ENCODE peak calls at places on chromosomes 13 and 19, in nine cellular contexts. O is tibial artery; C is K562; L is naive thymus-derived CD4-positive, alpha-beta T cell; Y is HCT116; F is neural progenitor cell; Z is neuronal stem cell; W is Peyer's patch; D is transverse colon. P is an unnamed sample.

GRCh38 chr13:40233731-40234195 is 432.7 kb downstream of the FOXO1 start:
- DNase-seq in O (no peak), C (no peak), L (no peak), Y (no peak), F (no peak), Z (no peak), W (no peak), D (no peak), P (peak; percentile 72)

GRCh38 chr13:41588899-41589298 is 131.5 kb downstream of the RGCC start:
- DNase-seq in O (no peak), C (peak; percentile 65), L (no peak), Y (peak; percentile 8), F (no peak), Z (no peak), W (no peak), D (no peak), P (no peak)

GRCh38 chr19:58480481-58480830 is 4.3 kb downstream of the ZNF446 start:
- DNase-seq in O (no peak), C (no peak), L (no peak), Y (no peak), F (no peak), Z (no peak), W (no peak), D (no peak), P (no peak)

GRCh38 chr13:24512208-24513068 is at the start of gene PARP4:
- DNase-seq in O (peak; percentile 79), C (peak; percentile 87), L (peak; percentile 49), Y (peak; percentile 69), F (peak; percentile 85), Z (peak; percentile 64), W (peak; percentile 91), D (peak; percentile 88), P (peak; percentile 90)

GRCh38 chr13:25859528-25859927 is 192.3 kb downstream of the SHISA2 start:
- DNase-seq in O (no peak), C (no peak), L (no peak), Y (no peak), F (no peak), Z (no peak), W (no peak), D (no peak), P (no peak)

GRCh38 chr13:45434556-45435371 is 16.6 kb upstream of the SLC25A30 start:
- DNase-seq in O (no peak), C (no peak), L (no peak), Y (no peak), F (no peak), Z (no peak), W (no peak), D (peak; percentile 35), P (no peak)

GRCh38 chr13:31159306-31159705 is 2.4 kb downstream of the HSPH1 start:
- DNase-seq in O (no peak), C (no peak), L (no peak), Y (no peak), F (no peak), Z (no peak), W (no peak), D (no peak), P (no peak)

GRCh38 chr19:53671621-53672111 is 39.9 kb downstream of the DPRX start:
- DNase-seq in O (no peak), C (no peak), L (no peak), Y (no peak), F (no peak), Z (no peak), W (no peak), D (no peak), P (no peak)

GRCh38 chr19:18922228-18922985 is 2.9 kb downstream of the DDX49 start:
- DNase-seq in O (no peak), C (no peak), L (no peak), Y (no peak), F (no peak), Z (no peak), W (peak; percentile 31), D (no peak), P (no peak)

GRCh38 chr13:79870766-79871165 is 389.8 kb downstream of the NDFIP2 start:
- DNase-seq in O (no peak), C (no peak), L (no peak), Y (no peak), F (no peak), Z (no peak), W (no peak), D (no peak), P (no peak)

GRCh38 chr13:112651306-112651705 is 38.5 kb upstream of the ATP11A start:
- DNase-seq in O (no peak), C (no peak), L (no peak), Y (no peak), F (no peak), Z (no peak), W (no peak), D (no peak), P (no peak)

GRCh38 chr19:19745496-19746285 is 12.8 kb upstream of the ZNF14 start:
- DNase-seq in O (no peak), C (no peak), L (no peak), Y (no peak), F (no peak), Z (no peak), W (no peak), D (no peak), P (no peak)

GRCh38 chr13:111187879-111188643 is 73.0 kb downstream of the ARHGEF7 start:
- DNase-seq in O (no peak), C (no peak), L (no peak), Y (no peak), F (no peak), Z (no peak), W (no peak), D (no peak), P (no peak)

GRCh38 chr13:31056650-31057275 is 104.9 kb downstream of the HSPH1 start:
- DNase-seq in O (no peak), C (no peak), L (no peak), Y (no peak), F (no peak), Z (no peak), W (no peak), D (no peak), P (peak; percentile 37)

DNA sequence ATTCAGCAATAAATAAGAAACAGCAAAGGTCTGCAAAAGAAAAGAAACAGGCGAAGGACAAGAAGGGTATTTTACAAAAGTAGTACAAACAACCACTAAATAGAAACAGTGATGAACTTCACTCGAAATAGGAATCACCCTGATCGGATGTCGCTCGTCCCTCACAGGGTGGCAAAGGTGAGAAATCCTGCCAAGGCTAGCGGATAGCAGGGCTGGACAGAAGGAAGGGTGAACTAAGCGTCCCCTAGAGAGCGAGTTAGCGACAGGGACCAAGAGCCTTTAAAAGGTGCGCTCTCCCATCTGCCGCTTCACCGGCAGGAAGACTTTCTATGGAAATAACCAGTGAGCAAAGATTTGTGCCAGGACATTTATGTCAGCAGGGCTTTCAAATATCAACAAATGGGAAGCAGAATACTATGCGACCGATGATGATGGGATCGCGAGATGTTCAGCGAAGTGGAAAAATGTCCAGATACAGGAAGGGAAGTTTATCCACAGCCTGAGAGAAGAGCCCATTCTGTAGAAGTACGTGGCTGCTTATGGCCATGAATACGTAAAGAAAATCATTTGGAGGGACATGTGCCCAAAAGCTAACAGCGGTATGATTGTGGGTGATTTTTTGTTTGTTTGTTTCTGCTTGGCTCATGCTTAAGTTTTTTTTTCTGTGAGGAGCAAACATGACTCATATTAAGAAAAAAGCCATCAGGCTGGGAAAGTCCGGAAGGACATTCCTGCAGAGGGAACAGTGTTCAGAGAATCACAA is 18.9 kb downstream of the ELAVL1 start:
- DNase-seq in O (no peak), C (no peak), L (no peak), Y (no peak), F (no peak), Z (no peak), W (no peak), D (no peak), P (no peak)
- H3K36me3 ChIP-seq in O (peaks cover 89% of the 10 kb centered on the region), C (peaks cover 96% of the 10 kb centered on the region), L (peaks cover 29% of the 10 kb centered on the region), Y (peaks cover 37% of the 10 kb centered on the region), F (peaks cover 2% of the 10 kb centered on the region), Z (peaks cover 75% of the 10 kb centered on the region), W (no peaks in the 10 kb centered on the region), D (peaks cover 32% of the 10 kb centered on the region), P (peaks cover 94% of the 10 kb centered on the region)

DNA sequence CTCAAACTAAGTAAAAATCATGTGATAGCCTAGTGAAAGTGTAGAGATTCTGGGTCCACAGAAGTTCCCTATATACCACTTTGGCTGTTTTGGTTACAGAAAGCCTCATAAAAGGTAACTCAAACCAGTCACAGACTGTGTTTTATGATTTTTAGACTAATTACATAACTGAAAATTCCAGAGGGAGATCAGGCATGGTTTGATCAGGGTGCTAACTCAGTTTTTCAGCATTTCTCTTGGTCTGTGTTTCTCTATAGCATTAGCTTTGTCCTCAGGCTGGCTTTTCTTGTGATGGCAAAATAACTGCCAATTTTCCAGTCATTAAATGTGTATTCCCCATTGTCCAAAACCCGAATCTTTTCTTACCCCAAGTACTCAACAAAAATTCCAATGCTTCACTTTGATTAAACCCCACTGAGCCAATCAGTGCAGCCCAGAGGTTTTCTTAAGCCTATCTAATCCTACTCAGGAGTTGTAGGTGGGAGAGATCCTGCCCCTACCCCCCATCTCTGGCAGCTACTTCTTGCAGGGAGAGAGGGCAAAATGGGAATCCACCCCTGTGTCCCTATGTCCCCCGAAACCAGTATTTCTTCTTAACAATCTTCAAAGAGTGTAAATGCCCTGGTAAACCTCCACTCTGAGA is 8.6 kb upstream of the FXYD3 start:
- DNase-seq in O (no peak), C (no peak), L (no peak), Y (no peak), F (no peak), Z (no peak), W (no peak), D (no peak), P (no peak)
- H3K27ac ChIP-seq in O (no peak overlapping the region), C (no peak overlapping the region), L (no peak overlapping the region), Y (peak overlapping the region; percentile 52), F (no peak overlapping the region), Z (no peak overlapping the region), W (no peak overlapping the region), D (peak overlapping the region; percentile 30), P (no peak overlapping the region)

GRCh38 chr19:49830766-49831165 is 12.7 kb downstream of the MED25 start:
- DNase-seq in O (no peak), C (no peak), L (no peak), Y (no peak), F (no peak), Z (no peak), W (no peak), D (no peak), P (no peak)

GRCh38 chr19:49827034-49827433 is 8.9 kb downstream of the MED25 start:
- DNase-seq in O (no peak), C (no peak), L (no peak), Y (no peak), F (no peak), Z (no peak), W (no peak), D (no peak), P (no peak)

GRCh38 chr19:49831592-49831991 is 13.5 kb downstream of the MED25 start:
- DNase-seq in O (no peak), C (no peak), L (no peak), Y (no peak), F (no peak), Z (no peak), W (no peak), D (no peak), P (no peak)

GRCh38 chr19:49829200-49829599 is 11.1 kb downstream of the MED25 start:
- DNase-seq in O (no peak), C (no peak), L (no peak), Y (no peak), F (no peak), Z (no peak), W (no peak), D (no peak), P (peak; percentile 22)

GRCh38 chr19:49829721-49830120 is 11.6 kb downstream of the MED25 start:
- DNase-seq in O (no peak), C (no peak), L (no peak), Y (no peak), F (no peak), Z (no peak), W (no peak), D (no peak), P (no peak)
- H3K36me3 ChIP-seq in O (peaks cover 78% of the 10 kb centered on the region), C (peaks cover 79% of the 10 kb centered on the region), L (peaks cover 6% of the 10 kb centered on the region), Y (peaks cover 11% of the 10 kb centered on the region), F (no peaks in the 10 kb centered on the region), Z (peaks cover 49% of the 10 kb centered on the region), W (no peaks in the 10 kb centered on the region), D (peaks cover 14% of the 10 kb centered on the region), P (peaks cover 71% of the 10 kb centered on the region)

GRCh38 chr19:34274827-34275625 is 20.7 kb downstream of the GARRE1 start:
- DNase-seq in O (no peak), C (no peak), L (no peak), Y (no peak), F (no peak), Z (no peak), W (no peak), D (no peak), P (no peak)
- H3K27ac ChIP-seq in O (peak overlapping the region; percentile 65), C (no peak overlapping the region), L (peak overlapping the region; percentile 52), Y (peak overlapping the region; percentile 18), F (no peak overlapping the region), Z (no peak overlapping the region), W (no peak overlapping the region), D (no peak overlapping the region), P (no peak overlapping the region)